ENCODE peak calls at places on chromosomes 5 and 9, in eight cellular contexts. J is activated T-helper 1 cell treated with Interleukin-2 at 50 U/mL for 16 hours; H is COLO829; Y is CD4-positive, alpha-beta T cell; S is NCI-H1092 treated with DMSO at 0.1 percent for 48 hours; F is globus pallidus; N is GM23338; W is left ventricle myocardium superior. P is an unnamed sample.

GRCh38 chr9:104855837-104856236 is 72.1 kb downstream of the ABCA1 start:
- DNase-seq in J (no peak), H (no peak), Y (no peak), S (no peak), F (no peak), N (no peak), W (no peak), P (no peak)

GRCh38 chr5:169126376-169127043 is 174.4 kb downstream of the SLIT3 start:
- DNase-seq in J (no peak), H (no peak), Y (no peak), S (no peak), F (no peak), N (no peak), W (no peak), P (no peak)

GRCh38 chr5:59746261-59746765 is 147.2 kb downstream of the PDE4D start:
- DNase-seq in J (no peak), H (no peak), Y (no peak), S (no peak), F (no peak), N (no peak), W (no peak), P (no peak)

GRCh38 chr9:304519-305185 is 90.0 kb downstream of the DOCK8 start:
- DNase-seq in J (no peak), H (peak; percentile 14), Y (no peak), S (no peak), F (no peak), N (peak; percentile 63), W (no peak), P (no peak)

GRCh38 chr9:88791105-88791805 is 200.0 kb upstream of the S1PR3 start:
- DNase-seq in J (no peak), H (no peak), Y (no peak), S (no peak), F (no peak), N (no peak), W (no peak), P (no peak)

GRCh38 chr5:94857119-94857518 is 238.7 kb downstream of the SLF1 start:
- DNase-seq in J (no peak), H (no peak), Y (no peak), S (no peak), F (no peak), N (no peak), W (no peak), P (no peak)

GRCh38 chr5:8943301-8943700 is 602.6 kb downstream of the SEMA5A start:
- DNase-seq in J (no peak), H (no peak), Y (no peak), S (no peak), F (no peak), N (no peak), W (no peak), P (no peak)

GRCh38 chr5:98461485-98461884 is 312.0 kb upstream of the RGMB start:
- DNase-seq in J (no peak), H (no peak), Y (no peak), S (no peak), F (no peak), N (no peak), W (no peak), P (no peak)

GRCh38 chr5:155049569-155050383 is 36.2 kb downstream of the KIF4B start:
- DNase-seq in J (no peak), H (no peak), Y (no peak), S (no peak), F (no peak), N (peak; percentile 76), W (no peak), P (no peak)

GRCh38 chr5:36696059-36696673 is 89.8 kb downstream of the SLC1A3 start:
- DNase-seq in J (peak; percentile 1), H (peak; percentile 28), Y (peak; percentile 5), S (no peak), F (no peak), N (peak; percentile 92), W (peak; percentile 62), P (peak; percentile 41)

GRCh38 chr5:145834554-145834916 is 607 bp downstream of the PRELID2 start:
- DNase-seq in J (no peak), H (no peak), Y (no peak), S (no peak), F (no peak), N (no peak), W (no peak), P (no peak)

GRCh38 chr9:125959980-125960619 is 212.9 kb downstream of the PBX3 start:
- DNase-seq in J (no peak), H (peak; percentile 32), Y (no peak), S (no peak), F (peak; percentile 88), N (no peak), W (no peak), P (peak; percentile 77)

GRCh38 chr5:160852049-160852448 is at the start of gene ATP10B:
- DNase-seq in J (no peak), H (peak; percentile 55), Y (no peak), S (no peak), F (peak; percentile 92), N (no peak), W (no peak), P (peak; percentile 66)

GRCh38 chr9:134367796-134368490 is 41.7 kb downstream of the RXRA start:
- DNase-seq in J (no peak), H (no peak), Y (no peak), S (no peak), F (no peak), N (no peak), W (no peak), P (no peak)

GRCh38 chr9:112864982-112865381 is 25.7 kb downstream of the SLC46A2 start:
- DNase-seq in J (no peak), H (no peak), Y (no peak), S (no peak), F (no peak), N (no peak), W (no peak), P (no peak)

GRCh38 chr5:77946381-77947050 is 170.4 kb upstream of the TBCA start:
- DNase-seq in J (no peak), H (no peak), Y (no peak), S (peak; percentile 49), F (no peak), N (no peak), W (no peak), P (no peak)

GRCh38 chr9:69874301-69875060 is 53.9 kb downstream of the CFAP95 start:
- DNase-seq in J (no peak), H (no peak), Y (no peak), S (no peak), F (no peak), N (peak; percentile 22), W (peak; percentile 29), P (no peak)

GRCh38 chr9:93149361-93149760 is 15.3 kb upstream of the NINJ1 start:
- DNase-seq in J (no peak), H (no peak), Y (no peak), S (no peak), F (no peak), N (no peak), W (no peak), P (no peak)

GRCh38 chr9:88706193-88707112 is 171.5 kb downstream of the NXNL2 start:
- DNase-seq in J (no peak), H (peak; percentile 76), Y (no peak), S (no peak), F (peak; percentile 3), N (peak; percentile 23), W (no peak), P (peak; percentile 3)

P was measured in midbrain.